ENCODE peak calls at places on chromosome 4, in eight cellular contexts. U, M, O, N, F, S, L and I are unnamed samples.

GRCh38 chr4:86338989-86339388 is 20.9 kb downstream of the MAPK10 start:
- DNase-seq in N (no peak), U (no peak), F (peak; percentile 95), L (no peak), M (no peak), S (peak; percentile 76), O (peak; percentile 86), I (no peak)

GRCh38 chr4:6987566-6987920 is 55.6 kb upstream of the TADA2B start:
- DNase-seq in M (no peak), U (no peak), L (no peak), F (peak; percentile 76), S (peak; percentile 81), O (no peak), N (no peak), I (no peak)

GRCh38 chr4:2371765-2372487 is 46.5 kb downstream of the ZFYVE28 start:
- DNase-seq in M (peak; percentile 30), U (no peak), O (no peak), F (no peak), S (no peak), L (no peak), N (no peak), I (no peak)

GRCh38 chr4:52840531-52841350 is 21.4 kb upstream of the RASL11B start:
- DNase-seq in L (no peak), S (no peak), U (no peak), N (no peak), O (no peak), F (no peak), M (no peak), I (no peak)

GRCh38 chr4:168509786-168510185 is 12.9 kb downstream of the PALLD start:
- DNase-seq in M (no peak), S (peak; percentile 41), L (no peak), U (peak; percentile 48), F (peak; percentile 68), N (no peak), O (peak; percentile 90), I (no peak)

GRCh38 chr4:13905543-13905942 is 278.0 kb upstream of the BOD1L1 start:
- DNase-seq in L (no peak), U (no peak), N (no peak), O (peak; percentile 95), F (peak; percentile 30), S (no peak), M (no peak), I (no peak)

GRCh38 chr4:105150511-105150910 is 3.8 kb downstream of the TET2 start:
- DNase-seq in F (no peak), M (no peak), L (no peak), N (no peak), O (peak; percentile 78), S (no peak), U (no peak), I (no peak)

GRCh38 chr4:20391224-20391623 is 139.5 kb downstream of the SLIT2 start:
- DNase-seq in F (peak; percentile 53), M (no peak), O (peak; percentile 54), S (no peak), U (no peak), L (no peak), N (no peak), I (no peak)

GRCh38 chr4:27003602-27004238 is 143.1 kb downstream of the STIM2 start:
- DNase-seq in O (peak; percentile 72), S (no peak), N (no peak), M (no peak), U (no peak), F (peak; percentile 58), L (no peak), I (no peak)

GRCh38 chr4:112514449-112515277 is 1.3 kb downstream of the NEUROG2 start:
- DNase-seq in O (no peak), F (no peak), M (no peak), L (no peak), S (no peak), N (no peak), U (no peak), I (no peak)

GRCh38 chr4:39054497-39054896 is 7.5 kb upstream of the KLHL5 start:
- DNase-seq in N (no peak), S (no peak), M (no peak), U (no peak), O (no peak), F (no peak), L (no peak), I (no peak)

GRCh38 chr4:129080129-129080528 is 13.2 kb downstream of the SCLT1 start:
- DNase-seq in M (no peak), S (no peak), O (no peak), N (no peak), U (no peak), L (no peak), F (no peak), I (no peak)

GRCh38 chr4:117331817-117332216 is 246.4 kb upstream of the TRAM1L1 start:
- DNase-seq in S (no peak), L (no peak), N (no peak), O (no peak), M (no peak), U (no peak), F (no peak), I (no peak)

GRCh38 chr4:153759407-153760226 is at the start of gene RNF175:
- DNase-seq in O (no peak), N (peak; percentile 47), L (no peak), M (peak; percentile 49), F (peak; percentile 31), S (no peak), U (no peak), I (no peak)

GRCh38 chr4:39544580-39545315 is 17.5 kb upstream of the UGDH start:
- DNase-seq in U (no peak), F (peak; percentile 23), S (no peak), O (peak; percentile 16), M (no peak), N (no peak), L (no peak), I (no peak)

GRCh38 chr4:160510925-160511324 is 1408.0 kb downstream of the RAPGEF2 start:
- DNase-seq in M (no peak), S (peak; percentile 72), L (no peak), O (no peak), U (no peak), F (peak; percentile 0), N (no peak), I (no peak)

GRCh38 chr4:112170451-112170993 is 25.3 kb downstream of the FAM241A start:
- DNase-seq in N (no peak), F (peak; percentile 96), S (peak; percentile 87), M (no peak), L (no peak), U (no peak), O (peak; percentile 93), I (no peak)

GRCh38 chr4:176927664-176928063 is 134.9 kb upstream of the VEGFC start:
- DNase-seq in F (peak; percentile 85), M (no peak), U (no peak), S (peak; percentile 66), L (no peak), O (peak; percentile 83), N (no peak), I (no peak)

GRCh38 chr4:176920694-176921093 is 128.0 kb upstream of the VEGFC start:
- DNase-seq in N (no peak), S (peak; percentile 71), M (no peak), U (no peak), O (peak; percentile 66), F (peak; percentile 90), L (no peak), I (no peak)

GRCh38 chr4:56728512-56728911 is 47.4 kb upstream of the HOPX start:
- DNase-seq in U (no peak), S (peak; percentile 58), L (no peak), M (no peak), F (peak; percentile 83), O (peak; percentile 97), N (no peak), I (no peak)

GRCh38 chr4:70901984-70902576 is at the start of gene MOB1B:
- DNase-seq in U (peak; percentile 81), L (peak; percentile 54), O (peak; percentile 87), S (peak; percentile 79), F (peak; percentile 92), M (peak; percentile 90), N (peak; percentile 84), I (peak; percentile 11)

GRCh38 chr4:113300384-113301011 is 251.0 kb downstream of the ANK2 start:
- DNase-seq in L (no peak), F (peak; percentile 94), M (no peak), N (no peak), O (peak; percentile 77), S (peak; percentile 92), U (no peak), I (no peak)

GRCh38 chr4:48420172-48420571 is 63.0 kb upstream of the SLC10A4 start:
- DNase-seq in O (no peak), S (no peak), N (no peak), L (no peak), U (no peak), F (no peak), M (no peak), I (no peak)

DNA sequence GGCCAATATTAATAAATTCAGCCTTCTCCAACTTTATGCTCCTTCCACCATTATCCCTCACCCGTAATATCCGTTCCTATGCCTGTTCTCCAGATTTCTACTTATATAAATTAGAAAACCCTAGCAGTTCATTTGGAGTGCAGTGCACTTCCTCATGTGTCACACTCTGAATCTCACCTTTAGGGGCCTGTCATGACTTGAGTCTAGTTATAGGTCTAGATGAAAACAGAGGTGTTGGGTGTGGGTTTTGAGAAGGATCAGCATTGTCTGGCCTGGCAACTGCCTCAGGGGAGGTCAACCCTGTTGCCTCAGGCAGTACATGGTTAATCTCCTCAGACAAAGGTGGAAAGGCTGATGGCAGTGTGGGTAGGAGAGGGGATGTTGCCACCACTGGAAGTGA is 876.8 kb downstream of the FAT4 start:
- DNase-seq in N (no peak), L (no peak), S (no peak), F (no peak), M (no peak), U (no peak), O (no peak), I (no peak)
- H3K27ac ChIP-seq in N (no peak overlapping the region), L (no peak overlapping the region), S (no peak overlapping the region), F (no peak overlapping the region), M (no peak overlapping the region), U (no peak overlapping the region), O (no peak overlapping the region), I (no peak overlapping the region)

GRCh38 chr4:80069837-80070788 is 2.9 kb downstream of the ANTXR2 start:
- DNase-seq in U (no peak), O (peak; percentile 53), F (peak; percentile 74), L (no peak), N (no peak), S (no peak), M (no peak), I (no peak)
- H3K27ac ChIP-seq in U (peak overlapping the region; percentile 86), O (peak overlapping the region; percentile 89), F (peak overlapping the region; percentile 76), L (no peak overlapping the region), N (peak overlapping the region; percentile 22), S (peak overlapping the region; percentile 56), M (peak overlapping the region; percentile 19), I (no peak overlapping the region)

GRCh38 chr4:8118035-8118434 is 40.6 kb downstream of the ABLIM2 start:
- DNase-seq in F (no peak), S (no peak), U (no peak), O (no peak), M (peak; percentile 73), N (no peak), L (no peak), I (no peak)
- H3K27ac ChIP-seq in F (no peak overlapping the region), S (no peak overlapping the region), U (no peak overlapping the region), O (no peak overlapping the region), M (peak overlapping the region; percentile 98), N (no peak overlapping the region), L (no peak overlapping the region), I (no peak overlapping the region)

GRCh38 chr4:158208931-158209640 is 1.2 kb upstream of the TMEM144 start:
- DNase-seq in L (no peak), N (no peak), F (no peak), M (no peak), O (no peak), S (no peak), U (no peak), I (no peak)
- H3K27ac ChIP-seq in L (peak overlapping the region; percentile 90), N (no peak overlapping the region), F (no peak overlapping the region), M (peak overlapping the region; percentile 88), O (no peak overlapping the region), S (no peak overlapping the region), U (no peak overlapping the region), I (peak overlapping the region; percentile 95)